ENCODE peak calls at places on chromosomes 4 and X, in nine cellular contexts. A is K562, S is GM23338, N is HCT116, O is Panc1, U is HepG2, F is SK-N-SH, I is HL-60, B is GM12878. H is an unnamed sample.

GRCh38 chrX:18288716-18289115 is 65.8 kb downstream of the SCML2 start:
- DNase-seq in N (no peak), F (no peak), A (no peak), I (no peak), O (no peak), S (peak), U (no peak), B (no peak), H (no peak)

GRCh38 chr4:110622841-110623709 is at the start of gene PITX2:
- DNase-seq in N (peak), U (no peak), A (peak), B (no peak), S (peak), I (peak), F (peak), O (no peak), H (no peak)

GRCh38 chr4:80367737-80368136 is 32.2 kb downstream of the CFAP299 start:
- DNase-seq in B (no peak), F (no peak), U (no peak), S (no peak), I (no peak), O (no peak), N (no peak), A (no peak), H (no peak)

GRCh38 chr4:37392540-37393255 is 148.2 kb downstream of the NWD2 start:
- DNase-seq in N (peak), B (no peak), O (no peak), S (peak), F (no peak), I (no peak), U (no peak), A (no peak), H (no peak)

GRCh38 chr4:186689476-186689875 is 34.2 kb downstream of the FAT1 start:
- DNase-seq in I (no peak), N (no peak), A (no peak), B (no peak), O (no peak), F (no peak), U (no peak), S (no peak), H (no peak)

GRCh38 chrX:4762196-4762595 is 1048.7 kb upstream of the PRKX start:
- DNase-seq in A (no peak), F (no peak), B (no peak), O (no peak), U (no peak), S (no peak), N (no peak), I (no peak), H (no peak)

GRCh38 chr4:2059726-2060577 is 825 bp downstream of the NAT8L start:
- DNase-seq in I (no peak), S (peak), U (no peak), O (no peak), B (no peak), A (peak), N (no peak), F (peak), H (no peak)

GRCh38 chrX:19674041-19674769 is 158.9 kb upstream of the MAP3K15 start:
- DNase-seq in N (no peak), U (peak), A (no peak), S (no peak), F (no peak), B (no peak), O (no peak), I (no peak), H (no peak)

GRCh38 chrX:145881175-145881867 is 63.7 kb downstream of the SLITRK2 start:
- DNase-seq in S (peak), F (no peak), U (no peak), O (no peak), B (no peak), I (no peak), N (no peak), A (no peak), H (no peak)

GRCh38 chr4:109157205-109157604 is 145.3 kb downstream of the COL25A1 start:
- DNase-seq in A (no peak), U (no peak), I (no peak), B (no peak), O (no peak), F (no peak), S (no peak), N (no peak), H (no peak)

GRCh38 chrX:13903405-13903804 is 86.5 kb upstream of the GPM6B start:
- DNase-seq in F (no peak), U (no peak), I (no peak), S (no peak), O (no peak), A (no peak), N (no peak), B (no peak), H (no peak)

GRCh38 chr4:108033348-108033747 is 43.7 kb downstream of the HADH start:
- DNase-seq in F (no peak), I (no peak), B (no peak), U (no peak), O (no peak), N (no peak), S (no peak), A (no peak), H (no peak)

GRCh38 chrX:10483191-10483808 is 137.1 kb downstream of the MID1 start:
- DNase-seq in B (no peak), I (no peak), A (no peak), N (no peak), F (no peak), O (no peak), S (no peak), U (no peak), H (no peak)

GRCh38 chrX:153766098-153766817 is 2.2 kb downstream of the PLXNB3 start:
- DNase-seq in O (no peak), I (no peak), S (no peak), A (peak), F (peak), B (no peak), U (peak), N (no peak), H (no peak)

GRCh38 chrX:1528186-1528883 is 8.7 kb downstream of the P2RY8 start:
- DNase-seq in F (no peak), A (no peak), O (no peak), U (no peak), S (no peak), B (no peak), I (no peak), N (no peak), H (no peak)

GRCh38 chr4:26298198-26298950 is 22.4 kb upstream of the RBPJ start:
- DNase-seq in F (no peak), S (peak), I (no peak), N (no peak), B (no peak), O (no peak), U (no peak), A (no peak), H (no peak)

GRCh38 chrX:69541959-69542358 is 37.8 kb downstream of the NALF2 start:
- DNase-seq in O (no peak), S (no peak), N (no peak), B (no peak), U (no peak), I (no peak), A (no peak), F (no peak), H (no peak)

GRCh38 chrX:123408856-123409737 is 225.0 kb downstream of the GRIA3 start:
- DNase-seq in N (no peak), I (no peak), F (no peak), O (no peak), S (no peak), B (peak), U (no peak), A (no peak), H (no peak)

GRCh38 chr4:79623125-79623905 is 215.3 kb upstream of the GK2 start:
- DNase-seq in N (no peak), B (no peak), U (no peak), S (no peak), I (no peak), F (no peak), O (no peak), A (no peak), H (no peak)

GRCh38 chrX:20067709-20068315 is 48.9 kb downstream of the MAP7D2 start:
- DNase-seq in A (no peak), S (peak), N (peak), I (peak), U (no peak), F (peak), O (peak), B (no peak), H (peak)

GRCh38 chrX:113800955-113801354 is 782.9 kb upstream of the HTR2C start:
- DNase-seq in S (no peak), F (no peak), I (no peak), B (no peak), A (no peak), O (no peak), U (no peak), N (no peak), H (no peak)

GRCh38 chrX:2325076-2325784 is 175.5 kb downstream of the DHRSX start:
- DNase-seq in I (no peak), O (no peak), U (no peak), F (peak), S (no peak), A (peak), B (peak), N (no peak), H (no peak)

GRCh38 chr4:38266616-38267015 is 306.4 kb downstream of the PTTG2 start:
- DNase-seq in I (no peak), U (peak), S (no peak), O (peak), N (peak), A (peak), B (no peak), F (no peak), H (no peak)

GRCh38 chr4:185730387-185730786 is 81.6 kb downstream of the SORBS2 start:
- DNase-seq in N (no peak), B (no peak), S (peak), A (no peak), O (no peak), U (no peak), I (peak), F (no peak), H (peak)

GRCh38 chrX:129759576-129760061 is 20.1 kb upstream of the SASH3 start:
- DNase-seq in O (no peak), U (no peak), N (no peak), S (peak), B (no peak), I (no peak), F (no peak), A (peak), H (no peak)

GRCh38 chrX:16577483-16578029 is 72.4 kb upstream of the S100G start:
- DNase-seq in B (no peak), A (no peak), S (peak), O (no peak), F (no peak), U (no peak), I (no peak), N (no peak), H (no peak)

GRCh38 chr4:3115637-3116300 is 41.3 kb downstream of the HTT start:
- DNase-seq in A (no peak), O (no peak), S (no peak), I (no peak), U (no peak), B (no peak), F (no peak), N (no peak), H (no peak)

GRCh38 chrX:150334998-150335397 is 28.1 kb upstream of the MAMLD1 start:
- DNase-seq in F (no peak), O (no peak), I (no peak), S (no peak), A (no peak), N (no peak), U (no peak), B (no peak), H (no peak)

GRCh38 chr4:683982-684571 is 4.9 kb downstream of the SLC49A3 start:
- DNase-seq in O (no peak), F (peak), B (no peak), N (peak), I (no peak), U (peak), S (peak), A (peak), H (peak)

GRCh38 chr4:1856071-1856919 is at the start of gene LETM1:
- DNase-seq in O (no peak), U (peak), B (peak), A (peak), N (peak), I (peak), F (peak), S (peak), H (peak)

GRCh38 chrX:118226060-118226428 is 109.4 kb upstream of the KLHL13 start:
- DNase-seq in O (peak), I (no peak), A (no peak), S (peak), U (peak), F (peak), B (peak), N (no peak), H (peak)

GRCh38 chr4:165493359-165493758 is 114.6 kb downstream of the CPE start:
- DNase-seq in I (no peak), F (peak), U (peak), O (peak), A (peak), S (peak), B (no peak), N (peak), H (peak)

GRCh38 chr4:88054909-88055308 is 47.5 kb downstream of the PKD2 start:
- DNase-seq in A (peak), S (peak), N (peak), B (no peak), U (peak), O (peak), F (peak), I (no peak), H (peak)

GRCh38 chr4:133637161-133637560 is 488.1 kb downstream of the PCDH10 start:
- DNase-seq in S (no peak), A (no peak), F (no peak), U (no peak), B (no peak), O (no peak), I (no peak), N (no peak), H (no peak)

GRCh38 chr4:133638702-133639101 is 489.6 kb downstream of the PCDH10 start:
- DNase-seq in U (no peak), I (no peak), F (no peak), A (no peak), B (no peak), N (no peak), S (no peak), O (no peak), H (no peak)

GRCh38 chr4:133641191-133641590 is 492.1 kb downstream of the PCDH10 start:
- DNase-seq in A (no peak), U (no peak), S (peak), O (no peak), F (no peak), B (no peak), I (no peak), N (no peak), H (no peak)
- H3K27ac ChIP-seq in A (no peak), U (no peak), S (peak), O (no peak), F (no peak), B (no peak), I (no peak), N (no peak), H (no peak)

GRCh38 chr4:47855350-47855749 is 17.5 kb upstream of the CORIN start:
- DNase-seq in S (no peak), A (no peak), I (no peak), N (no peak), F (no peak), B (no peak), U (no peak), O (no peak), H (no peak)
- TF ChIP-seq REST in S (no peak), A (no peak), I (no peak), N (no peak), F (no peak), B (no peak), U (no peak), O (no peak), H (no peak)

DNA sequence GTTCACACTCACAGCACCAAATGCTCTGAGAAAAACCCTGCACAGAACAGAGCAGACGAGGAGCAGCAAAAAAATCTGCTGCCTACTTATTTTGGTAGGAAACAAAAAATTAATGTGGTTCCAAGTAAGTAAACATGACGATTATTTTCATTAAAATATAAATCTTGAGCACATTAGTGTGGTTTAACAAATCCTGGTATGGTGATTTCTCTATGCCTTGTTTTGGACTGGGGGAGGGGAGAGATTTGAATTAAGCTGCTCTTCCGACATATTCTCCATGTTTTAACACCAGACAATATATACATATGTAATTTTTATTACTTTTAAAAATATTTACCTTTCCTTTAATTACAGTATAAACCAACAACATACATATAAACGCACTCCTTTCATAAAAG is 1.8 kb downstream of the CAMK2D start:
- DNase-seq in I (no peak), F (no peak), B (no peak), O (no peak), S (no peak), A (no peak), U (no peak), N (no peak), H (no peak)
- H3K27ac ChIP-seq in I (no peak), F (peak), B (peak), O (peak), S (no peak), A (no peak), U (peak), N (peak), H (peak)

DNA sequence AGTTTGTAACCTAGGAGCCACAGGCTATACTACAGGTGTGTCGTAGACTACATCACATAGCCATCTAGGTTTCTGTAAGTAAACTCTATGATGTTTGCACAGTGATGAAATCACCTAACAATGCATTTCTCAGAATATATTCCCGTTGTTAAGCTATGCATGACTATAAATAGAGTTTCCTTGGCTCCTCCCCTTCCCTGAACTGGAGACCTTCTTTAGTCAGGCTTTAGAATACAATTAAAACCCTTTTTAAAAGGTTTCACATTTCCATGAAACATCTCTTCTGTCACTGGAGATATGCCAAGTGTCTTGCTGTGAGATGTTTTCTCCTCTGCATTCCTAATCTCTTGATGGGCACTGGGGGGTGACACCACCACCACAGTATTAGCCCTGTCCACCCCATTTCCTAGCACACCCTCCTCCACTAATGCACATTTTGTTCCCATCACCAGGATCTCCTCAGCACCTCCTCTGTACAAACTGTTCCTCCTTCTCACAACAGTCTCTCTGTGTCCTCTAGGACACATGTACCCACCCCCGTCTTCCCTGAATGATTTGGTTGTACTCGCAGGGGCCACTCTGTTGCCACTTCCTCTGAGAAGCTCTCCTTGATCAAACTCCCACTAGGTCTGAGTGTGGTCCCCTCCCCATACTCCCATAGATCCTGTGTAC is 334.5 kb upstream of the CPEB2 start:
- DNase-seq in N (no peak), B (no peak), O (no peak), F (no peak), A (no peak), U (no peak), I (no peak), S (no peak), H (no peak)
- TF ChIP-seq REST in N (no peak), B (no peak), O (no peak), F (no peak), A (no peak), U (no peak), I (no peak), S (no peak), H (no peak)

DNA sequence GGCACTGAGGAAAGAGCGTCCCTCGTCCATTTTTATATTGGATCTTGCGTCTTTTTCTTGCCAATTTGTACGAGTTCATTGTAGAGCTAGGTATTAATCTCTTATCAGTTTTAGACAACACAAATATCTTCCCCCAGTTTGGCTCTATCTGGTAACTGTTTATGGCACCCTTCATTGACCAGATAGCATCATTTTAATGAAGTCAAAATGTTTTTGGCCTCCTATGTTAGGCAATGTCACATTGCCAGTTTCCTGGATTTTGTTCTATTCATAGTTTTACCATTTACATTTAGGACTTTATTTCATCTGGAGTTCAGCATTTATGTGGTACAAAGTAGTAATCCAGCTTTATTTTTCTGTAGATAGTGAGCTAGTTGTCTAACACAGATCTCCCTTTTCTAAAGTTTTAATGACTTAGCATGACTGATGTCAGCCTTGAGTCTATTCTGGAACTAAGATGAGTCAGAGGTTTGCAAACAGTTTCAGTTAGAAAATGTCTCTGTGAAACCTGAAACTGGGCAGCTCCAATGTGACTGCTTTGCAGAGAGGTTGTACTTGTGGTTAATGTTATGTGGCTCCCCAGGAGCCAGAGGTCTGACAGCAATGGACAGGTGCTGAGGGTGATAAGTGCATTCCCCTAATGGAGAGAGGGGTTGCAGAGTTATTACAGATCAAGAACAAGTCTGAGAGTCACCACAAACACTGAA is 5.3 kb upstream of the STBD1 start:
- DNase-seq in B (peak), U (peak), F (no peak), I (peak), O (peak), N (peak), S (no peak), A (peak), H (peak)
- H3K27ac ChIP-seq in B (peak), U (peak), F (peak), I (peak), O (peak), N (peak), S (no peak), A (peak), H (peak)

GRCh38 chrX:7316280-7316679 is 168.3 kb upstream of the PUDP start:
- DNase-seq in F (no peak), A (no peak), O (no peak), U (no peak), I (no peak), S (no peak), N (no peak), B (no peak), H (no peak)

GRCh38 chrX:7318661-7319060 is 170.7 kb upstream of the PUDP start:
- DNase-seq in N (no peak), F (no peak), O (no peak), A (no peak), I (no peak), U (no peak), S (peak), B (no peak), H (no peak)

GRCh38 chrX:7316887-7317286 is 168.9 kb upstream of the PUDP start:
- DNase-seq in B (no peak), A (no peak), N (no peak), I (no peak), O (no peak), S (no peak), F (no peak), U (no peak), H (no peak)

GRCh38 chrX:7314425-7314824 is 166.5 kb upstream of the PUDP start:
- DNase-seq in N (no peak), B (no peak), F (no peak), S (no peak), A (no peak), O (no peak), I (no peak), U (no peak), H (no peak)

GRCh38 chrX:7318246-7318645 is 170.3 kb upstream of the PUDP start:
- DNase-seq in I (no peak), S (no peak), O (no peak), F (no peak), N (no peak), U (no peak), A (no peak), B (no peak), H (no peak)
- TF ChIP-seq REST in I (no peak), S (no peak), O (no peak), F (no peak), N (no peak), U (no peak), A (no peak), B (no peak), H (no peak)

GRCh38 chr4:158805628-158806471 is 37.0 kb downstream of the FNIP2 start:
- DNase-seq in F (peak), S (no peak), I (peak), B (no peak), O (no peak), A (no peak), U (no peak), N (no peak), H (no peak)

GRCh38 chr4:158810487-158811215 is 41.8 kb downstream of the FNIP2 start:
- DNase-seq in B (no peak), O (peak), N (peak), I (no peak), A (no peak), S (no peak), U (no peak), F (no peak), H (peak)

GRCh38 chr4:158807696-158808095 is 38.9 kb downstream of the FNIP2 start:
- DNase-seq in U (no peak), S (no peak), I (no peak), O (no peak), A (no peak), B (no peak), N (no peak), F (no peak), H (no peak)

GRCh38 chr4:158809611-158810486 is 41.0 kb downstream of the FNIP2 start:
- DNase-seq in N (peak), S (no peak), I (no peak), U (no peak), F (no peak), B (peak), A (no peak), O (peak), H (peak)

GRCh38 chr4:158808399-158808798 is 39.6 kb downstream of the FNIP2 start:
- DNase-seq in F (no peak), S (no peak), A (no peak), N (no peak), B (no peak), I (no peak), O (no peak), U (no peak), H (no peak)
- H3K27ac ChIP-seq in F (no peak), S (no peak), A (no peak), N (no peak), B (no peak), I (no peak), O (no peak), U (no peak), H (no peak)